ENCODE peak calls at places on chromosome 6, in ten cellular contexts. E, O, S, P, L, F, R, X, T and D are unnamed samples. For H3K4me1 and H3K27me3, the result is how much of the 10 kb centered on the place peaks cover.

GRCh38 chr6:68040312-68040778 is 594.7 kb upstream of the ADGRB3 start:
- DNase-seq in E (no peak), O (no peak), S (no peak), P (no peak), L (no peak), F (peak), R (no peak), X (no peak), T (no peak), D (no peak)

GRCh38 chr6:14317616-14318015 is 200.0 kb downstream of the CD83 start:
- DNase-seq in E (no peak), O (no peak), S (no peak), P (no peak), L (no peak), F (no peak), R (no peak), X (no peak), T (no peak), D (no peak)

GRCh38 chr6:2899596-2899995 is 3.5 kb downstream of the SERPINB9 start:
- DNase-seq in E (no peak), O (no peak), S (no peak), P (no peak), L (no peak), F (no peak), R (no peak), X (no peak), T (no peak), D (no peak)

GRCh38 chr6:79671605-79672266 is 40.6 kb downstream of the SH3BGRL2 start:
- DNase-seq in E (peak), O (peak), S (peak), P (no peak), L (peak), F (peak), R (peak), X (peak), T (no peak), D (peak)

GRCh38 chr6:36984581-36985383 is 1.2 kb downstream of the MTCH1 start:
- DNase-seq in E (peak), O (peak), S (peak), P (peak), L (peak), F (peak), R (no peak), X (peak), T (peak), D (no peak)

GRCh38 chr6:108850669-108851467 is 2.6 kb downstream of the ARMC2 start:
- DNase-seq in E (no peak), O (peak), S (peak), P (no peak), L (no peak), F (no peak), R (no peak), X (no peak), T (no peak), D (peak)

GRCh38 chr6:34957184-34957904 is 68.3 kb downstream of the ANKS1A start:
- DNase-seq in E (no peak), O (no peak), S (no peak), P (no peak), L (no peak), F (no peak), R (no peak), X (no peak), T (no peak), D (no peak)

GRCh38 chr6:48757661-48758060 is 646.7 kb upstream of the PTCHD4 start:
- DNase-seq in E (peak), O (no peak), S (no peak), P (no peak), L (no peak), F (peak), R (no peak), X (no peak), T (no peak), D (no peak)

GRCh38 chr6:127341471-127342202 is 1.8 kb downstream of the ECHDC1 start:
- DNase-seq in E (no peak), O (no peak), S (no peak), P (no peak), L (no peak), F (no peak), R (no peak), X (no peak), T (no peak), D (peak)

GRCh38 chr6:158489441-158489840 is 70.5 kb upstream of the TMEM181 start:
- DNase-seq in E (no peak), O (no peak), S (no peak), P (no peak), L (no peak), F (no peak), R (no peak), X (no peak), T (no peak), D (no peak)

GRCh38 chr6:12572884-12573824 is 143.4 kb upstream of the PHACTR1 start:
- DNase-seq in E (peak), O (no peak), S (no peak), P (no peak), L (peak), F (peak), R (no peak), X (peak), T (no peak), D (peak)

GRCh38 chr6:92979281-92979680 is 440.1 kb downstream of the EPHA7 start:
- DNase-seq in E (no peak), O (no peak), S (no peak), P (no peak), L (peak), F (peak), R (no peak), X (no peak), T (no peak), D (peak)

GRCh38 chr6:153160221-153160620 is 29.1 kb upstream of the RGS17 start:
- DNase-seq in E (no peak), O (no peak), S (no peak), P (no peak), L (no peak), F (peak), R (no peak), X (no peak), T (no peak), D (no peak)

GRCh38 chr6:71886184-71887005 is at the start of gene RIMS1:
- DNase-seq in E (no peak), O (peak), S (peak), P (no peak), L (peak), F (peak), R (no peak), X (no peak), T (no peak), D (no peak)

GRCh38 chr6:94269256-94269655 is 849.9 kb upstream of the EPHA7 start:
- DNase-seq in E (no peak), O (no peak), S (no peak), P (no peak), L (no peak), F (no peak), R (no peak), X (no peak), T (no peak), D (no peak)

GRCh38 chr6:28258877-28259777 is at the start of gene NKAPL:
- DNase-seq in E (peak), O (peak), S (peak), P (no peak), L (no peak), F (peak), R (no peak), X (peak), T (peak), D (peak)

DNA sequence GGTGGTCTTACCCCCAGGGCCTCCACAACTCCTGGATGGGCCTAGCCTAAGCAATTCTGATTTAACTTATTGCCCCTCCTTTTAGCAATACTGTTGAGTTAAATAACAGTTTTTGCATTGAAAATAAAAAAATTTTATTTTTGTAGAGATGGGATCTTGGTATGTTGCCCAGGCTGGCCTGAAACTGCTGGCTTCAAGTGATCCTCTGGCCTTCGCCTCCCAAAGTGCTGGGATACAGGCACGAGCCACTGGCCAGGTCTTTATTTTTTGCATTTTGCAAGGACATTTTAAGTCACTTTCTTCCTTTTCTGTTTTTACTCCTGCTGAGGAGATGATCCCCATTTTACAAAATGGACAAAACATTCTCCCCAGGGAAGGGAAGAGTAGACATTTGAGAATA is 20.6 kb downstream of the IGF2R start:
- DNase-seq in E (no peak), O (peak), S (no peak), P (no peak), L (no peak), F (no peak), R (no peak), X (no peak), T (no peak), D (no peak)
- H3K4me1 ChIP-seq in E (under half), O (under half), S (half or more), P (under half), L (under half), F (under half), R (under half), X (under half), T (under half), D (under half)

DNA sequence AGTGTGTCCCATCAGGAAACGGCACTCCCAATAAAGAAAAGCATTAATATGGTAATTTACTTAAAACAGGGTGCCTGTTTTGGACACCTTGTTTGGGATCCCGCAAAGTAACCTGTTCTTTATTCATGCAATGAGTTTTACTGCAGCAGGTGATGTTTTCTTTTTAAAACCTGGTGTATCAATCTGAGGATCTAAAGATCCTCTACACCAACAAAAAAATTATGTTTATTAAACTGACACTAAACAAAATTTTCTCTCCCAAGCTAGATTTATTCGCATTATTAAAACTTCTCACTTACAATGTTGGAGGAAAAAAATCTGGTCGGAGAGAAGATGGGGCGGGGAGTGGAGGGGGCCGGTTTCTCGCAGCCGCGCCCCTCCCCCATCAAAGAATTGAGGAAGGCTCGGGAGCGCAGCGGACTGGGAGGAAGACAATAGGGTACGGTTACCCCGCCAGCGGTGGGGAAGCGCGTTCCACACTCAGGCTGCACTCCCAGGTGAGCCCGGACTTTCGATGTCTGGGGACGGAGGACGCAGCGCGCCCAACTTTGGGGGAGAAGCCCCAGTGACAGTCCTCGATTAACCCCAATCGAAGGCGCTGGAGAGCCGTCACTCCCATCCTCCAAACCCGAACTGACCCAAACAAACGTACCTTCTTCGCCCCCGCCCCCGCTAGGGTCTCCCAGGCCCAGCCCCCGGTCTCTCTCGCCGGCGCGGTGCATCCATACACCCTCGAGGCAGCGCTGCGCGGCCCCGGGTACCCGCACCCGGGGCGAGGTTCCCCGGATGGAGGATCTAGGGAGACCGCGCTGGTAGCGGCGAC is 1.3 kb downstream of the CD24 start:
- DNase-seq in E (peak), O (no peak), S (no peak), P (no peak), L (peak), F (peak), R (peak), X (peak), T (no peak), D (peak)
- H3K27me3 ChIP-seq in E (under half), O (under half), S (half or more), P (under half), L (under half), F (under half), R (under half), X (under half), T (under half), D (under half)

DNA sequence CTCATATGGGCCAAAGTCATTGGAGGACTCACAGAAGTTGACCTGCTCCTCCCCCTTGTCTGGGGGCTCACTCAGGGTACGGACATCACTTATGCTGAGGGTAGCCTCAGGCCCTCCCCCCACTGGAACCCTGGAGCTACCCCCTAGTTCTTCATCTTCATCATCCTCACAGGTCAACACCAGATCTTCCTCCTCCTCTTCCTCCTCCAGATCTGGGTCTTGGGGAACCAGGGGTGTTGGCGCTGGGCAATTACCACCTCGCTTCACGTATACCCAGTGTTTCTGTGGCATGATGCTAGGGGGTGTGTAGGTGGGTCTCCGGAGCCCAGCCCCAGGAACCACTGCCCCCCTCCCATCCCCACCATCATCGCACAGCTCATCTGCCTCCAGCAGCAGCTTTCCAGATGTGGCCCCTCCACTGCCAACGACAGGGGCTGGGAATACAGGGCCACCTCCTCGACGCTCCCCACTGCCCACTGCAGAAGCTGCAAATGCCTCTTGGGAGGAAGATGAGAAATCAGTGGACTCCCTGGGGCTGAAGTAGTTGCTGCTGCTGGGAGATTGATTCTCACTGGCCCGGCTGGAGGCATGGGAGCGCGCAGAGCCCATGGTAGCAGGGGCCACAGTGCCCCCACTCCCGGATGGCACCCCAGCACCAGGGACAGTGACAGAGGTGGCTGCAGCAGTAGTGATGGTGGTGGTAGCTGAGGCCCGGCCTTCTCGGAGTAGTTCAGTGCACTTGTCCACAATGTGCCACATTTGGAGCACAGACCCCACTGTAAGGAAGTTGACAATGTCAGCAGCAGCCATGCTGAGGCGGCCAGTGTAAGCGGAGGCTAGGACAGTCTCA is 1.6 kb downstream of the ZBTB22 start:
- DNase-seq in E (no peak), O (peak), S (no peak), P (no peak), L (no peak), F (no peak), R (no peak), X (no peak), T (no peak), D (no peak)
- H3K4me1 ChIP-seq in E (half or more), O (under half), S (half or more), P (half or more), L (under half), F (under half), R (half or more), X (under half), T (half or more), D (under half)

DNA sequence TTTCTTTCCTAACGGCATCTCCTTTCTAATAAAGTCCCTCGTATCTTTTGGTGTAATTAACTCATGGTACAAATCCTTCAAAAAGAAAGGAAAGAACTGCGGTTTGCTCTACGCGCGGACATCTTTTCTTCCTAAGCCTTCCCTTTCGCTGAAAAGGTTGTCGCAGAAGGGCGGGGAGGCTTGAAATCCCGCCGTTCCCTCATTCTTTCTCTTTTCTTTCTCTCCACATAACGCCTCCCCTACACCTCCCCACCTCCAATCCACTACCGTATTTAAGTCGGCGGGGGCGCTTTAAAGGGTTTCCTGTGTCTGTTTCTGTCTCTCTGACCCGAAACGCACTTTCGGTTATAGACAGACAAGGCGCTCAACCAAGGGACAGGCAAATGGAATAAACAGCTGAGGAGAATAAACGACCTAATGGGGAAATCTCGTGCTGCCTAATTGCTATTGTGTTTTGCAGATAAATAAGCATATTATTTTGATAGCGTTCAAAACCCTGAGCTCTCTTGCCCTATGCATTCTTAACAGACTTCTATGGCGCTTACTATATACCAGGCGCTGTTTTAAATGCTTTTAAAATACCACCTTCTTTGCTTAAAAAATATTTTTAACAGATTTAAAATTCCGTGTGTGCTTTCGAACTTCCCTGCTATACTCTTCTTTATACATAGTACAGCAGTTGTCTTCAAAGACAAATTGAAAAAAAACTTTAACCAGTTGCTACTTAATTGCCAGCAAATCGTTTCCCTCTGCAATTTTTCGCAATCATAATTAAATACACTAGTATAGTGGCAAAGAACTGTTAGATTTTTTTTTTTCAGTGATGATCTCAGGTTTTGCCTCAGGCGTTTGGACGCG is 2.5 kb upstream of the HEY2 start:
- DNase-seq in E (peak), O (peak), S (peak), P (peak), L (peak), F (peak), R (no peak), X (peak), T (peak), D (peak)
- H3K27me3 ChIP-seq in E (half or more), O (under half), S (under half), P (under half), L (half or more), F (half or more), R (under half), X (half or more), T (under half), D (under half)

DNA sequence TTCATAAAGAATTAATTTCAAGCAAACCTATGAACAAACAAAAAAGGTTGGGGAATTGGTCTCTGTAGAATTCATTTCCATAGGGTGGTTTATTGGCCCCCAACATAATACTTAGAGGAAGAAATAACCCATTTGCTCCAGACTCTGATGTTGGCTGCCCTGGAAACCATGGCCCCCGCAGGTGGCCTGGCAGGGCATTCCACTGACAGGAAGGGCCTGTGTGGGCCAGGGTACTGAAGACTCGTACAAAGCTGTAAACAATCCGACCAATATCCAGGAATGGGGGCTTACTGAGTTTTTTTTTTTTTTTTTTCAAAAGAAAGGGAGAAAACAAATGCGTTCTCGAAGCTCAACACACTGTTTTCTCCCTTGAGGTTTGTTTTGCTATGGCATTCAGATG is 59.5 kb downstream of the CLIC5 start:
- DNase-seq in E (no peak), O (no peak), S (no peak), P (no peak), L (no peak), F (no peak), R (no peak), X (no peak), T (no peak), D (no peak)
- H3K4me1 ChIP-seq in E (under half), O (under half), S (half or more), P (under half), L (under half), F (under half), R (under half), X (under half), T (under half), D (under half)

GRCh38 chr6:167163476-167164011 is 5.8 kb upstream of the GPR31 start:
- DNase-seq in E (no peak), O (no peak), S (no peak), P (no peak), L (no peak), F (no peak), R (no peak), X (no peak), T (no peak), D (no peak)
- H3K27me3 ChIP-seq in E (under half), O (under half), S (under half), P (under half), L (under half), F (under half), R (under half), X (under half), T (under half), D (under half)

GRCh38 chr6:33786736-33787135 is 2.2 kb downstream of the LEMD2 start:
- DNase-seq in E (no peak), O (no peak), S (no peak), P (no peak), L (no peak), F (no peak), R (no peak), X (no peak), T (no peak), D (no peak)
- H3K4me1 ChIP-seq in E (under half), O (under half), S (under half), P (under half), L (under half), F (under half), R (under half), X (under half), T (under half), D (under half)

GRCh38 chr6:31299511-31299910 is 27.6 kb upstream of the HLA-C start:
- DNase-seq in E (no peak), O (no peak), S (no peak), P (no peak), L (no peak), F (no peak), R (no peak), X (no peak), T (no peak), D (no peak)

GRCh38 chr6:31300797-31301196 is 28.9 kb upstream of the HLA-C start:
- DNase-seq in E (no peak), O (no peak), S (no peak), P (no peak), L (no peak), F (no peak), R (no peak), X (no peak), T (no peak), D (no peak)

GRCh38 chr6:31304683-31305082 is 32.8 kb upstream of the HLA-C start:
- DNase-seq in E (no peak), O (peak), S (no peak), P (no peak), L (no peak), F (no peak), R (no peak), X (no peak), T (no peak), D (no peak)

GRCh38 chr6:31305674-31306219 is 33.9 kb upstream of the HLA-C start:
- DNase-seq in E (no peak), O (no peak), S (no peak), P (no peak), L (no peak), F (no peak), R (no peak), X (no peak), T (no peak), D (no peak)

DNA sequence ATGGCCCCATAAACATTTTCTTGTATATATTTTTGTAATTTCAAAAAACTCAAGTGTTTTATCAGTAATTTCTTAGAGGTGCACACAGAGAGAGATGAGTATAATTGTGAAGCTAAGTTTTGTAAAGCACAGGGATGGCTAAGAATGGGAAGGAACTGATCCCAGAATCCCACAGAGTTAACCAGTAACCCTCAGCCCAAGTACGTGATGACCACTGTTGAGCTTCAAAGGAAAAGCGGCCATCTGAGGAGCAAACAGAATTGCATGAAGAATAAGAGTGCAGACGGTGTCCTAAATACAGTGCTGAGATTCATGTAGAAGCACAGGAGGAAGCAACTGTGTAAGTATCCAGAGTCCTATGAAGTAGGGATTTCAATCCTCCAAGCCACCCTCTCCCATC is 28.1 kb upstream of the HLA-C start:
- DNase-seq in E (no peak), O (no peak), S (no peak), P (no peak), L (no peak), F (no peak), R (no peak), X (no peak), T (no peak), D (no peak)
- H3K27me3 ChIP-seq in E (under half), O (under half), S (under half), P (under half), L (under half), F (under half), R (under half), X (under half), T (under half), D (under half)